ENCODE peak calls at places on chromosomes 12 and 14, in eight cellular contexts. S is right lobe of liver, G is A549, N is ovary, M is K562, Q is transverse colon, C is IMR-90, I is stomach. Y is an unnamed sample.

GRCh38 chr12:24488091-24488596 is 460.8 kb downstream of the BCAT1 start:
- DNase-seq in S (no peak), G (no peak), N (peak), M (no peak), Q (no peak), C (peak), I (no peak), Y (no peak)

GRCh38 chr14:79080040-79080439 is 909.9 kb downstream of the NRXN3 start:
- DNase-seq in S (no peak), G (no peak), N (no peak), M (no peak), Q (no peak), C (no peak), I (no peak), Y (no peak)

GRCh38 chr14:35339761-35340406 is 47.7 kb downstream of the PSMA6 start:
- DNase-seq in S (peak), G (no peak), N (no peak), M (no peak), Q (no peak), C (no peak), I (no peak), Y (peak)

GRCh38 chr12:84738481-84738972 is 174.1 kb downstream of the SLC6A15 start:
- DNase-seq in S (no peak), G (no peak), N (no peak), M (no peak), Q (no peak), C (peak), I (no peak), Y (no peak)

GRCh38 chr12:132593938-132594358 is 16.4 kb downstream of the LRCOL1 start:
- DNase-seq in S (peak), G (peak), N (peak), M (peak), Q (peak), C (peak), I (peak), Y (peak)

GRCh38 chr14:75981426-75981825 is 369 bp downstream of the TGFB3 start:
- DNase-seq in S (no peak), G (no peak), N (peak), M (peak), Q (peak), C (no peak), I (no peak), Y (no peak)

GRCh38 chr12:47100146-47100545 is 20.4 kb upstream of the AMIGO2 start:
- DNase-seq in S (no peak), G (no peak), N (no peak), M (no peak), Q (no peak), C (peak), I (no peak), Y (no peak)

GRCh38 chr12:120091371-120092090 is 25.0 kb downstream of the RAB35 start:
- DNase-seq in S (no peak), G (no peak), N (no peak), M (no peak), Q (no peak), C (no peak), I (no peak), Y (no peak)

GRCh38 chr12:92735131-92735721 is 32.4 kb downstream of the PLEKHG7 start:
- DNase-seq in S (no peak), G (no peak), N (peak), M (no peak), Q (no peak), C (peak), I (no peak), Y (no peak)

GRCh38 chr14:102524026-102524450 is 14.5 kb upstream of the ANKRD9 start:
- DNase-seq in S (no peak), G (no peak), N (no peak), M (no peak), Q (no peak), C (no peak), I (no peak), Y (no peak)

GRCh38 chr14:102525213-102526143 is 15.9 kb upstream of the ANKRD9 start:
- DNase-seq in S (no peak), G (no peak), N (no peak), M (no peak), Q (peak), C (peak), I (no peak), Y (no peak)

GRCh38 chr14:102527255-102528232 is 18.0 kb upstream of the ANKRD9 start:
- DNase-seq in S (no peak), G (peak), N (no peak), M (no peak), Q (peak), C (no peak), I (peak), Y (no peak)

GRCh38 chr14:102523200-102524025 is 13.8 kb upstream of the ANKRD9 start:
- DNase-seq in S (peak), G (no peak), N (no peak), M (no peak), Q (peak), C (no peak), I (no peak), Y (no peak)

DNA sequence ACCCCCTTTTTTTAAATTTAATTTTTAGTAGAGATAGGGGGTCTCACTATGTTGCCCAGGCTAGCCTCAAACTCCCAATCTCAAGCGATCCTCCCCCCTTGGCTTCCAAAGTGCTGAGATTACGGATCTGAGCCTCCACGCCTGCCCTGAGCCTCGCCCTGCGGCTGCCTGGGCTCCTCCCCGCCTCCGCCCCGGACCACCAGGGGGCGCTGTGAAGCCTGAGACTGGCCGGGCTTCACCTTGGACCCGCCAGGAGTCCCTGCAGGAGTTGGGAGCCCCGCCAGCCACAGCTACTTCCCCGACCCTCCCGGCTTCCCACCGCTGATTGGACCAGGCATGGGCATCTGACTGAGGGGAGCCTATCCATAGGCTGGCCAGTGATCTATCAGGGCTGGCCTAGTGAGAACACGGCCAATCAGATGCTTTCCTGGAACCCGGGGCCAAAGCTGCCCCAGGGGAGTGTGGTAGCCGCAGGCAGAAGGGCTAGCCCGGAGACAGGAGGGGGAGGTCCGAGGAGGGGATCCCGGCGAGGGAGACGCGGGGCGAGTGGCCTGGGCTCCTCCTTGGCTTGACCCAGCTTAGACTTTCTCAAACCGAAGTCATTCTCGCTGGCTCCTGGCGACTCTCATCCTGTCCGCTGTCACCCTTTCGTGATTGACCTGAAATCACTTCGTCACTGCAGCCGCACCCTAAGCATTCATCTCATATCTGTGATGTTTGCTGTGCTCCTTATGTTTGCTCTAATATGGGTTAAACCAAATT is 15.1 kb upstream of the ANKRD9 start:
- DNase-seq in S (peak), G (peak), N (peak), M (peak), Q (peak), C (peak), I (peak), Y (peak)
- TF ChIP-seq POLR2A in S (peak), G (peak), N (no peak), M (peak), Q (peak), C (peak), I (no peak), Y (no peak)

DNA sequence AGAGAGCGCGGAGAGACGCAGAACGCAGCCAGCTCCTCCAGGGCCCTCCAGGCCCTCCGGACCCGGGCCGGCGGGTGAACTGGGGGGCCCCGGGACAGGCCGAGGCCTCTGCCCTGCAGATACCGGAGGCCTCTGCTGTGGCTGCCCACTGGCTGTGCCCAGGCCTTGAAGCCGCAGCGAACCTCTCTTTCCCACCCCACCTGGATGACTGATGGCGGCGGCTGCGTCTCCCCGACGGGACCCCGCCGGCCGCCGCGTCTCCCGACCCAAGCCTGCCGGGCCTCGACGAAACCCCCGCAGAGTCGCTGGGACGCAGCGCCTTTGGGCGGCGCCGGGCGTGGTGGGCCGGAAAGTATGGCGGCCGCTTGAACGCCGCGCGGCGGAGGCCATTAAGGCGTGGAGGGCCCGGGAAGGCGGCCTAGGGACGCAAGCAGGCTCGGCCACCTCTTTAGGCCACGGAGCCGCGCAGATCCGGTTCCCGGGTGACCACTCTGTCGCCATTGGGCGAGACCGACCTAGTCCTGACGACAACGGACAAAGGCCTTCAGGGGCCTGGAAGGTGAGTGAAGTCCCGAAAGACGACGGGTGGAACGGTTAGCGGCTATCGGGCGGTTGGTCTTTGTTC is 8.4 kb upstream of the ERGIC2 start:
- DNase-seq in S (no peak), G (no peak), N (no peak), M (no peak), Q (no peak), C (no peak), I (no peak), Y (peak)
- H3K4me3 ChIP-seq in S (no peak), G (no peak), N (no peak), M (no peak), Q (no peak), C (no peak), I (no peak), Y (no peak)

GRCh38 chr14:102541771-102542170 is 32.2 kb upstream of the ANKRD9 start:
- DNase-seq in S (no peak), G (no peak), N (no peak), M (no peak), Q (no peak), C (no peak), I (no peak), Y (no peak)

GRCh38 chr14:102538598-102539543 is 29.3 kb upstream of the ANKRD9 start:
- DNase-seq in S (no peak), G (no peak), N (no peak), M (peak), Q (no peak), C (no peak), I (no peak), Y (no peak)

GRCh38 chr14:102537981-102538597 is 28.5 kb upstream of the ANKRD9 start:
- DNase-seq in S (no peak), G (no peak), N (no peak), M (no peak), Q (no peak), C (no peak), I (no peak), Y (no peak)

GRCh38 chr14:102540310-102541028 is 30.9 kb upstream of the ANKRD9 start:
- DNase-seq in S (no peak), G (no peak), N (peak), M (peak), Q (no peak), C (peak), I (no peak), Y (no peak)

DNA sequence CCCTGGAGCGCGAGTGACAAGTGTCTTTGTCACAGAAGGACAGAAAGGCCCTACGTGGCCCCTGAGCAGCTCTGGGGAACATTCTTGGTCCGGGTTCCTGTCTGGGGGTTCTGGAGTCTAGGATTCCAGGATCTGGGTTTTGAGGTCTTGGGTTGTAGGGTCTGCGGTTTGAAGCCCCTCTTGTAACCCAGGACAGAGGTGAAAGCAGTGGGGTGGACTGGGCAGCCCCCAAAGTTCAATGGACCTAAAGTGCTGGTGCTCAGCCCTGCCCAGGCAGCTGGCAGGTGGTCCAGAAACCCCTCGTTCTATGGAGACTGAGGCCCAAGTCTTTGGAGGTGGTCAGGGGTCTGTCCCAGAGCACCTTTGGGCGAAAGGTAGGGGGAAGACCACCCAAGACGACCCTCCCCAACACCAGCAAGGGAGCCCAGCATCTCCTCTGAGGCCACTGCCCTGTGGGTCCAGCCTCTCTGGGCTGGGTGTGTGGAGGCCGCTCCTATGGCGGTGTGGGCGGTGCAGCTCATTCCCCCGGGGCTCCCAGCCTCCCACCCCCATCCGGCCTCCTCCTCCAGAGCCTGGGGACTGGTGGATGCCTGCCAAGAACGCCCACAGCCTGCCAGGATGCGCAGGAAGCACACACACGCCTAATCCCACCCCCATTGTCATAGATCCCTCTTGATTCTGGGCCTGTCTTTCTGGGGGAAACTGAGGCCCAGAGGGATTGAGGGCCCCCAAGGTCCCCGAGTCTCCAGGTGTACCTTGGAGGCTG is 30.2 kb upstream of the ANKRD9 start:
- DNase-seq in S (no peak), G (no peak), N (peak), M (peak), Q (no peak), C (peak), I (no peak), Y (no peak)
- TF ChIP-seq POLR2A in S (no peak), G (no peak), N (no peak), M (no peak), Q (no peak), C (no peak), I (no peak), Y (no peak)

DNA sequence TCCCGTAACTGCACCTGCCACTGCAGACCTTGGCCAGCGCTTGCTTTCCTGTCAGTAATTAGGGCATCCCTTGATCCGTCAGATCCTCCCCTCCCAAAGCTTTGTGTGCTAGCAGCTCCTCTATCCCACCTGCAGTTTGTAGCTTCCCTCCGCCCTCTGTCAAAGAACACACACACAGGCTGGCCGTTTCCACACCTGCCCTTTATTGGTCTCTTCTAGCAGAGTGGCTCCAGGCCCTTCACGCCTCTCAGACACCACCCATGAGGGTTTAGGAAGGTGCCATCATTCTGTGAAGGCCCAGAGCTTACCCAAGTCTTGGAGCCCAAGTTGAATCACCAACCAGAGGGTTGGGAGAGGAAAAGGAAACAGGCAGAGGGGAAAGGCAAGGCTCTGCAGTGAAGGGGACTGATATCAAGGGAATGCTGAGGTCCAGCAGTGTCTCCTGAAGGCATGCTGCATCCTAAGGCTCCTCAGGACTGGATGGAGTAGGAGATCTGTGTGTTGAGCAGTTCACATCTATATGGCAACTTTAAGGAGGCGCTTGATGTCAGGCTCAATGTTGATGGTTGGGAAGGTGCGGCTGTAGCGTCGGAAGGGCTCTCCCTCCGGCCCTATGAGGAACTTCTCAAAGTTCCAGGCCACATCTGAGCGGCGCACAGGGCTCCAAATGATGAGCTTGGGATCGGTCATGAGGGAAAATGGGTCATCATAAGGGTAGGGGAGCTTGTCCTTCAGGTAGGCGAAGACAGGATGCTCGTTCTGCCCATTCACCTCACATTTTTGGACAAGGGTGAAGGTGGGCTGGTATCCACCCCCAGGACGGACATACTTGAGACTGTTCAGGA is 3.4 kb downstream of the GPX2 start:
- DNase-seq in S (no peak), G (no peak), N (no peak), M (no peak), Q (peak), C (no peak), I (no peak), Y (no peak)
- H3K4me3 ChIP-seq in S (peak), G (peak), N (no peak), M (no peak), Q (no peak), C (no peak), I (no peak), Y (no peak)

GRCh38 chr12:106975098-106975497 is 11.8 kb downstream of the MTERF2 start:
- DNase-seq in S (no peak), G (no peak), N (no peak), M (no peak), Q (no peak), C (no peak), I (no peak), Y (no peak)
- TF ChIP-seq POLR2A in S (no peak), G (no peak), N (no peak), M (no peak), Q (no peak), C (no peak), I (no peak), Y (no peak)

GRCh38 chr12:989751-990278 is 1.2 kb upstream of the ERC1 start:
- DNase-seq in S (no peak), G (peak), N (peak), M (no peak), Q (peak), C (peak), I (no peak), Y (no peak)

GRCh38 chr12:991350-992278 is 591 bp downstream of the ERC1 start:
- DNase-seq in S (no peak), G (peak), N (peak), M (peak), Q (peak), C (peak), I (no peak), Y (no peak)

GRCh38 chr12:989051-989450 is 2.0 kb upstream of the ERC1 start:
- DNase-seq in S (no peak), G (no peak), N (no peak), M (no peak), Q (no peak), C (no peak), I (no peak), Y (no peak)

GRCh38 chr12:990308-990648 is 745 bp upstream of the ERC1 start:
- DNase-seq in S (peak), G (peak), N (peak), M (no peak), Q (peak), C (peak), I (peak), Y (peak)

DNA sequence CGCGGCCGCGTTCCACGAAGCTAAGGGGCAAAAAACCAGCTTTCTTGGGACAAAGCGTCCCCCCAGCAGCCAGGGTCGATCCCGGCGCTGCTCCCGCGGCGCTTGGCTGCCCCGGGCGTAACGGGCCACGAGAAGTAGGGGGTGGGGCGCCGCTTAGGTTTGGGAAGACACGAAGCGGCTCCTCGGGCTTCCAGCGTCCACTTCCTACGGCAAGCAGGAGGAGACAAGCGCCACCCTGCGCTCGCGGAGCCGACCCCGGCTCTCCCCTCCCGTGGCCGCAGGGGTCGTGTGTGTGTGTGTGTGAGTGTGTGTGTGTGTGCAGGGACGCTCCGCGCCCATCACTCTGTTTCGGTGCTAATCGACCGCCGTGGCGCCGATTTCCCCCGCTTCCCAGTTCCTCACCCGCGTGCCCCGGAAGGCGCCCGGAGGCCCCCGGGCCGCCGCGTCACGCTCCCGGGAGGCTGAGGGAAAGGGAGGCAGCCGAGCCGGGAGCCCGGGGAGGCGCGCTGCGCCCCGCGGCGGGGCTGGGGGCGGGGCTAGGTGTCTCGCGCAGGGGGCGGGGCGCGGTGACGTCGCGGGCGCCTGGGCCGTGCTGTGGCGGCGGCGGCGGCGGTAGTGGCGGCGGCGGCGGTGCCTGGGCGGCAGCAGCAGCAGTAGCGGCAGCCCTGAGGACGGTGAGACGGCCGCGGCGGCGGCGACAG is at the start of gene ERC1:
- DNase-seq in S (peak), G (peak), N (peak), M (peak), Q (peak), C (peak), I (peak), Y (peak)
- H3K4me3 ChIP-seq in S (peak), G (peak), N (peak), M (peak), Q (peak), C (peak), I (peak), Y (peak)

DNA sequence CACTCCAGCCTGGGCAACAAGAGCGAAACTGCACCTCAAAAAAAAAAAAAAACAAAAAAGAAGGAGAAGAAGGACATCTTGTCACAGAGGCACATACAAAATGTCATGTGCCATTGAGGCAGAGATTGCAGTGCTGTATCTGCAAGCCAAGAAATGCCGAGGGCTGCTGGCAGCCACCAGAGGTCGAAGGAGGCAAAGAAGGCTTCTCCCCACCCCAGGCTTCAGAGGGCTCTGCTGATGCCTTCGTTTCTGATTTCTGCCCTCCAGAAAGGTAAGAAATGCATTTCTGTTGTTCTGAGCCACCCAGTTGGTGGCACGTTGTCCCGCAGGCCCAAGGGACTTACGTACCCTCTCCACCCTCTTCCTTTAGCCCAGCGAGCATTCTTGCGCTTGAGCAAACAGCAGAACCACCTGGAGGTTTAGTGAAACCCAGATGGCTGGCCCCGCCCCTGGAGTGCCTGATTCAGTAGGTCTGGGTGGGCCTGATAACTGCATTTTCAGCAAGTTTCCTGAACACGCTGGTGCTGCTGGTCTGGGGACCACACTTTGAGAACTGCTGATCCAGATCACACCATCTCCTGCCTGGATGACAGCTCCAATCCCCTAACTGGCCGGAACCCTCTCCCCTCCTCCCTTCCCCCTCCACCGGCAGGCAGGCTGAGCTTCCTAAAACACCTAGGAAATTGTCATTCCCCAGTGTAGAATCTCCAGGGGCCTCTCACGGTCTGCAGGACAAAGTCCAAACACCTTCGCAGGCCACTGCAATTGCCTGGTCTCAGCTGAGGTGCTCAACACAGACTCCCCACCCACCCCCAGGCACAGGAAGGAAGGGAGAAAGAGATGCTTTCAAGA is 21.1 kb upstream of the SCARB1 start:
- DNase-seq in S (peak), G (no peak), N (no peak), M (peak), Q (peak), C (no peak), I (peak), Y (peak)
- TF ChIP-seq POLR2A in S (no peak), G (no peak), N (no peak), M (no peak), Q (no peak), C (no peak), I (no peak), Y (no peak)

Y was measured in spleen.